ENCODE peak calls at places on chromosome 11, in six cellular contexts. A is activated T-helper 1 cell treated with anti-CD3 and anti-CD28 coated beads, Interleukin-12 subunit alpha, Interleukin-12 subunit beta, Interleukin-2, Interleukin-4 antibody, amounts not matched to agents 30 ng/mL and 10 ng/mL and 1 ng/mL, durations not matched to agents 14 hours and 24 hours and 36 hours; F is activated naive CD4-positive, alpha-beta T cell treated with anti-CD3 and anti-CD28 coated beads, Interleukin-2, amount 50 U/mL, for 72 hours; B is upper lobe of right lung; Z is heart right ventricle; Q is sciatic nerve. D is an unnamed sample.

GRCh38 chr11:17008099-17008498 is 6.1 kb downstream of the PLEKHA7 start:
- DNase-seq in B (no peak), Q (peak; percentile 33), F (no peak), Z (no peak), A (no peak), D (no peak)

GRCh38 chr11:121544956-121545355 is 92.2 kb upstream of the SORL1-AS1 start:
- DNase-seq in Q (no peak), B (no peak), A (no peak), F (no peak), Z (no peak), D (no peak)

GRCh38 chr11:41456288-41456687 is 3.2 kb downstream of the LRRC4C start:
- DNase-seq in A (no peak), B (no peak), F (no peak), Z (no peak), Q (no peak), D (no peak)

GRCh38 chr11:95821640-95822039 is 31.3 kb downstream of the CEP57 start:
- DNase-seq in Z (no peak), F (no peak), B (no peak), Q (no peak), A (no peak), D (no peak)

GRCh38 chr11:44564198-44564597 is 1.3 kb upstream of the CD82 start:
- DNase-seq in F (no peak), A (no peak), B (no peak), Z (peak; percentile 38), Q (no peak), D (no peak)

GRCh38 chr11:117011541-117011908 is 86.7 kb downstream of the SIK3 start:
- DNase-seq in F (no peak), Z (no peak), A (no peak), Q (no peak), B (no peak), D (no peak)

GRCh38 chr11:84691830-84692229 is 935.3 kb downstream of the DLG2 start:
- DNase-seq in B (no peak), F (no peak), A (no peak), Z (no peak), Q (no peak), D (no peak)

GRCh38 chr11:5550440-5551095 is 2.2 kb upstream of the OR52H1 start:
- DNase-seq in A (no peak), F (no peak), Z (no peak), B (no peak), Q (no peak), D (no peak)

GRCh38 chr11:16252373-16252772 is 104.0 kb downstream of the SOX6 start:
- DNase-seq in B (no peak), Q (no peak), A (no peak), Z (no peak), F (no peak), D (no peak)

GRCh38 chr11:78822931-78823423 is 248.3 kb upstream of the NARS2 start:
- DNase-seq in A (no peak), Z (peak; percentile 51), B (peak; percentile 88), Q (no peak), F (no peak), D (no peak)

GRCh38 chr11:67364783-67365525 is 8.4 kb downstream of the CLCF1 start:
- DNase-seq in F (no peak), A (no peak), Z (no peak), Q (no peak), B (no peak), D (no peak)

GRCh38 chr11:15327786-15328231 is 213.1 kb downstream of the INSC start:
- DNase-seq in Z (peak; percentile 25), Q (peak; percentile 77), A (no peak), B (no peak), F (no peak), D (peak; percentile 1)

GRCh38 chr11:15594607-15595006 is 479.9 kb downstream of the INSC start:
- DNase-seq in Q (no peak), Z (no peak), A (no peak), F (no peak), B (no peak), D (no peak)

GRCh38 chr11:90434858-90435257 is 212.0 kb upstream of the CHORDC1 start:
- DNase-seq in F (no peak), Q (no peak), Z (no peak), A (no peak), B (no peak), D (no peak)

GRCh38 chr11:24357620-24358386 is 139.1 kb upstream of the LUZP2 start:
- DNase-seq in B (no peak), A (no peak), F (no peak), Z (no peak), Q (no peak), D (no peak)

GRCh38 chr11:125123947-125124633 is 12.7 kb upstream of the TMEM218 start:
- DNase-seq in Z (peak; percentile 43), Q (peak; percentile 64), A (no peak), B (peak; percentile 81), F (no peak), D (no peak)

GRCh38 chr11:44518968-44519550 is 46.4 kb upstream of the CD82 start:
- DNase-seq in Q (no peak), A (no peak), Z (no peak), B (no peak), F (no peak), D (no peak)